ENCODE peak calls at places on chromosome 19, in six cellular contexts. W is kidney, Z is upper lobe of right lung, J is endothelial cell, D is MCF 10A, I is MM.1S. O is an unnamed sample.

GRCh38 chr19:23241433-23241832 is 8.8 kb downstream of the ZNF724 start:
- DNase-seq in D (no peak), J (no peak), W (no peak), Z (no peak), I (no peak), O (no peak)

GRCh38 chr19:1746401-1747284 is 6.7 kb upstream of the ONECUT3 start:
- DNase-seq in I (no peak), W (peak), Z (no peak), D (peak), J (no peak), O (no peak)

GRCh38 chr19:14410054-14410774 is 8.9 kb downstream of the DDX39A start:
- DNase-seq in W (no peak), Z (no peak), D (no peak), J (no peak), I (no peak), O (peak)

GRCh38 chr19:15169541-15170285 is 31.1 kb downstream of the NOTCH3 start:
- DNase-seq in I (no peak), W (no peak), D (no peak), J (no peak), Z (no peak), O (no peak)

GRCh38 chr19:12626958-12627357 is 16.2 kb downstream of the ZNF791 start:
- DNase-seq in D (no peak), I (no peak), J (no peak), W (no peak), Z (peak), O (no peak)

GRCh38 chr19:35347171-35347929 is at the start of gene FFAR1:
- DNase-seq in Z (peak), I (no peak), J (no peak), D (no peak), W (peak), O (peak)

GRCh38 chr19:35334064-35334753 is 5.2 kb downstream of the CD22 start:
- DNase-seq in W (peak), J (no peak), Z (no peak), D (no peak), I (no peak), O (no peak)

GRCh38 chr19:44003461-44004134 is 841 bp downstream of the ZNF230 start:
- DNase-seq in I (peak), J (no peak), W (peak), Z (peak), D (peak), O (no peak)

GRCh38 chr19:30180691-30181090 is 191.5 kb upstream of the ZNF536 start:
- DNase-seq in J (no peak), Z (no peak), D (no peak), I (no peak), W (no peak), O (no peak)

GRCh38 chr19:35856546-35857149 is at the start of gene KIRREL2:
- DNase-seq in J (peak), D (no peak), I (no peak), W (no peak), Z (no peak), O (no peak)

GRCh38 chr19:41546386-41546789 is 29.6 kb upstream of the CEACAM21 start:
- DNase-seq in Z (no peak), J (no peak), D (no peak), W (no peak), I (peak), O (no peak)

GRCh38 chr19:8576273-8576993 is 809 bp downstream of the MYO1F start:
- DNase-seq in J (no peak), Z (no peak), W (no peak), I (no peak), D (no peak), O (no peak)

GRCh38 chr19:32566246-32566830 is 14.7 kb upstream of the PDCD5 start:
- DNase-seq in W (no peak), I (no peak), Z (no peak), J (no peak), D (no peak), O (no peak)

GRCh38 chr19:58569943-58570670 is 3.0 kb downstream of the MZF1 start:
- DNase-seq in D (no peak), I (no peak), W (peak), Z (peak), J (no peak), O (peak)

DNA sequence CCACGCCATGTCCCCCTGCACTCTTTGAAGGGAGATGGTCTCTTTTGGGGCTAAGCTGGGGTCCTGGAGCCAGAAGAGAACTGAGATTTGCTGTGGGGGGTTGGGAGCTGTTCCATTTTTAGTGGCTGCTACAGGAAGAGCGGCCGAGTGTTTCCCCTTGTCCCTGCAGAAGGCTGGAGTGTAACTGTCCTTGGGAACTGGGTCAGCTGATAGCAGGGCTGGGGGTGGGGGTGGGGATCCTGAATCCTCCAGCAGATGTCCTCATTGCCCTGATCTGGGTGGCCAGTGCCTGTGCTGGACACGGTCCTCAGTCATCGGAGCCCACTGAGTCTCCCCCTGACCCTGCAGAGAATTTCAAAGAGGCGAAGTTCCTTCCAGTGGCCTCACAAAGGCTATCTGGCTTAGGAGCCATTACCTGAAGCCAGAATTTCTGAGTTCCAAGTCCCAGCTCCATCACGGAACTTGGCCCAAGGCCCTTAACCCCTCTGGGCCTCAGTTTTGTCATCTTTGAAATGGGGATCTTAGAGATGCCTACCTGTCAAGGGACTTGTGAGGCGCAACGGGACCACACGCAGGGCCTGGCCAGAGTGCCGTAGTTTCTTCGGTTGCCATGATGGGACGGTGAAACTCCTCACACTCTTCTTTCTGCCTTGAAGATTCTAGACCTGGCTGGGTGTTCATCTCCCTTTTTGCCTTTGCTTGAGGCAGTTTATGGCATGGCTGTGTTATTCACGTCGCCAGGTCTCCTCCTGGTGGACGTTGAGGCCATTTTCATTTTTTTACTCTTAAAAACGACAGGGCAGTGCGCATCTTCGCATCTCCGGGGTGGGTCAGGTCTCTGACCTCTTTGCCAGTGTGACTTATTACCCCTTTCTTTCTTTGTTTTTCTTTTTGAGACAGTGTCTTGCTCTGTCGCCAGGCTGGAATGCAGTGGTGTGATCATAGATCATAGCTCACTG is 51.9 kb downstream of the DNM2 start:
- DNase-seq in W (no peak), D (peak), Z (no peak), J (peak), I (no peak), O (no peak)
- TF ChIP-seq CTCF in W (peak), D (no peak), Z (peak), J (peak), I (no peak), O (no peak)

GRCh38 chr19:5826531-5827341 is 12.8 kb downstream of the FUT6 start:
- DNase-seq in D (peak), J (no peak), I (peak), Z (peak), W (peak), O (no peak)
- TF ChIP-seq CTCF in D (peak), J (no peak), I (peak), Z (no peak), W (peak), O (no peak)

DNA sequence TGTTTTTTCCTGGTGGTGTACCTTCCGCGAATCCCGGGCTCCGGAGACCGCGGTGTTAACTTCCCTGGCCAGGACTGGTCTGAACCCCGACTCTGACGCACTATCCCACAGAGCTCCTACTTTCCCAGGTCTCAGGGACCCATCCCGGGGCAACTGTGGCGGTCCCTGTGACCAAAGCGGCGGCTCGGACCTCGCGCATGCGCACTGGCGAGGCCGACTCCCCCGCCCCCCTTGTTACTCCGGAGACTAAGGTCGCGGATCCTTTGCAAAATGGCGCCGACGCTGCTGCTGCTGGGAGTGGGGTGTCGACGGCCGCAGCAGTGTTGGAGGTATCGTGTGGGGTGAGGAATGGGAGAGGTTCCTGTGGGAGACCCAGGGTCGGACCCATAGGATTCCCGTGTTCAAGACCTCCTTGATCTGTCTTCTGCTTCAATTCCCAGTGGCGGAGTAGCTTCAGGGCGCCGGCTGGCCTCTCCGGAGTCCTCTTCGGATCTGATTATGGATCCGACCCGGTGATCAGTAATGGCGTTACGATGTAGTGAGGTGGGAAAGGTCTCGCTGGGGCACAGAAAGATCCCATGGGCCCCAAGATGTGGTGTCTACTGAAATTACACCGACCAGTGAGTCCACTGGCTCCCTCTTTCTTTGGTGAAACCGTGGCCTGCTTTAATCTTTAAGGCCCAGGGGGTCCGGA is 66.6 kb upstream of the ZNF527 start:
- DNase-seq in J (no peak), I (no peak), Z (no peak), W (peak), D (no peak), O (no peak)
- TF ChIP-seq CTCF in J (no peak), I (no peak), Z (no peak), W (no peak), D (no peak), O (no peak)

GRCh38 chr19:51808333-51808986 is 13.5 kb downstream of the FPR3 start:
- DNase-seq in D (peak), J (no peak), Z (no peak), I (no peak), W (no peak), O (no peak)
- TF ChIP-seq CTCF in D (peak), J (no peak), Z (no peak), I (no peak), W (no peak), O (no peak)

DNA sequence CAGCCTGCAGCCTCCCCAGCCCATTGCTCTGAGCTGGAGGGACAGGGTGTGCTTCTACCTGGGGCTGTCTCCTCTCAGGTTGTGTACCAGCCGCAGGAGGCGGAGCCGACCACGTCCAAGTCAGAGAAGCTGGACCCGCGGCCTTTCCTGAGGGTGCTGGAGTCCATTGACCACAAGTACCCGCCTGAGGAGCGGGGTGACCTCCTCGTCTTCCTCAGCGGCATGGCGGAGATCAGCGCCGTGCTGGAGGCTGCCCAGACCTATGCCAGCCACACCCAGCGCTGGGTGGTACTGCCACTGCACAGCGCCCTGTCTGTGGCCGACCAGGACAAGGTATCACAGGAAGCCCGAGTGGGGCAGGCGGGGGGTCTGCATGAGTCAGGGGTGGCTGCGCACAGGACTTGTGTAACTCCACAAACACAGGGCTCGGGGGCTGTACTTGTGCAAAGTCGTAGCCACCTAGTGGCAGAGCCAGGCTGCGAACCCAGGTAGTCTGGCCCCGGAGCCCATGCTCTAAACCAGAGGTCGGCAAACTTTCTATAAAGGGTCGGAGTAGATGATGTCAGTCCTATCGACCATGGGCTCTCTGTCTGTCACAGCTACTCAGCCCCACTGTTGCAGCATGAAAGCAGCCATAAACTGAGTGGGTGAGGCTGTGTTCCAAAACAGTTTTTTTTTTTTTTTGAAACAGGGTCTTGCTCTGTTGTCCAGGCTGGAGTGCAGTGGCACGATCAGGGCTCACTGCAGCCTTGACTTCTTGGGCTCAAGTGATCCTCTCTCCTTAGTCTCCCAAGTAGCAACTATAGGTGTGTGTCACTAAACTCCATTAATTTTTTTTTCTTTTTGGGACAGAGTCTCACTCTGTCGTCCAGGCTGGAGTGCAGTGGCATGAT is 8.9 kb downstream of the DHX34 start:
- DNase-seq in D (no peak), I (no peak), Z (no peak), W (peak), J (peak), O (no peak)
- TF ChIP-seq CTCF in D (no peak), I (peak), Z (no peak), W (no peak), J (peak), O (no peak)

GRCh38 chr19:5828661-5829566 is 10.6 kb downstream of the FUT6 start:
- DNase-seq in J (no peak), D (no peak), I (no peak), Z (no peak), W (no peak), O (no peak)
- TF ChIP-seq CTCF in J (no peak), D (no peak), I (no peak), Z (no peak), W (no peak), O (no peak)

GRCh38 chr19:40225440-40226305 is 816 bp downstream of the CCNP start:
- DNase-seq in J (no peak), W (no peak), Z (no peak), D (no peak), I (peak), O (no peak)
- TF ChIP-seq CTCF in J (no peak), W (no peak), Z (no peak), D (no peak), I (peak), O (no peak)

GRCh38 chr19:33664744-33665143 is 43.0 kb downstream of the CHST8 start:
- DNase-seq in D (no peak), W (no peak), J (no peak), I (no peak), Z (no peak), O (no peak)
- TF ChIP-seq CTCF in D (no peak), W (no peak), J (no peak), I (no peak), Z (no peak), O (no peak)

GRCh38 chr19:55674459-55674840 is 576 bp upstream of the EPN1 start:
- DNase-seq in I (no peak), Z (no peak), D (no peak), J (no peak), W (no peak), O (no peak)

GRCh38 chr19:55675661-55676354 is 782 bp downstream of the EPN1 start:
- DNase-seq in J (no peak), W (no peak), D (no peak), Z (no peak), I (peak), O (no peak)

GRCh38 chr19:55676384-55676783 is 1.4 kb downstream of the EPN1 start:
- DNase-seq in W (no peak), J (no peak), Z (no peak), D (no peak), I (no peak), O (no peak)

GRCh38 chr19:55673889-55674288 is 1.1 kb upstream of the EPN1 start:
- DNase-seq in W (peak), I (no peak), D (no peak), J (no peak), Z (no peak), O (no peak)

DNA sequence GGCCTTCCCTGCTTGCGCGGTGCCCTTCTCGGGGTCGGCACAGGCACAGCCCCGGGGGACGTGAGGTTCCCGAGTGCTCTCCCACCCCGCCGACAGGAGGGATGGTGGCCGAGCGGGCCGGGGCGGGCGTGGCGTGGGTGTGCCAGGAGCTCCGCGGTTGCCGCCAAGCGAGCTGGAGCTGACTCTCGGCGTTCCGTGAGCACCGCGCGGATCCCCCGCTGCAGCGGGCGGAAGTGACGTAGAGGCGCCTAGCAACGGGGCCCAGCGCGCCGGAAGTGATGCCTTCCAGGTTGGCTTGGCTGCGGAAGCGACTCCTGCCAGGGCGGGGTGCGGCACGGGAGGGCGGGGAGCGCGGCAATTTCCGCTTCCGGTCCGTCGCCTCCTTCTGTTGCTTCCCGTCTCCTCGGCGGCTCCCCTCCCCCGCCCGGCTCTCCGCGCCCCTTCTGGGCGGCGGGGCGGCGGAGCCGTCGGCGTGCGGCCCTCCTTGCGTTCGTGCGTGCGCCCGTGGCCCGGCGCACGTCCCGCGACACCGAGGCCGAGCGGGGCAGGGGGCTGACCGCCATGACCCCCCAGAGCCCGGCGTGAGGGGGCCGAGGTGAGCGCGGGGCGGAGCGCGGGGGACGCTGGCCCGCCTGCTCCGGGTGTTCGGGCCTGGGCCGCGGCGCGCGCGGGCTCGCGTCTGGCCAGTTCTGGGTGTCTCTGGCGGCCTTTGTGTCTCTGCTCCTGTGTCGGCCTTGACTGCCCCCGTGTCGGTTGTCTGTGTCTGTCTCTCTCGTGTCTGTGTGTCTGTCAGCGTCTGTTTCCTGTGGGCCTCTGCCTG is at the start of gene EPN1:
- DNase-seq in J (peak), Z (peak), D (peak), I (peak), W (peak), O (peak)
- TF ChIP-seq CTCF in J (no peak), Z (no peak), D (no peak), I (no peak), W (no peak), O (no peak)

DNA sequence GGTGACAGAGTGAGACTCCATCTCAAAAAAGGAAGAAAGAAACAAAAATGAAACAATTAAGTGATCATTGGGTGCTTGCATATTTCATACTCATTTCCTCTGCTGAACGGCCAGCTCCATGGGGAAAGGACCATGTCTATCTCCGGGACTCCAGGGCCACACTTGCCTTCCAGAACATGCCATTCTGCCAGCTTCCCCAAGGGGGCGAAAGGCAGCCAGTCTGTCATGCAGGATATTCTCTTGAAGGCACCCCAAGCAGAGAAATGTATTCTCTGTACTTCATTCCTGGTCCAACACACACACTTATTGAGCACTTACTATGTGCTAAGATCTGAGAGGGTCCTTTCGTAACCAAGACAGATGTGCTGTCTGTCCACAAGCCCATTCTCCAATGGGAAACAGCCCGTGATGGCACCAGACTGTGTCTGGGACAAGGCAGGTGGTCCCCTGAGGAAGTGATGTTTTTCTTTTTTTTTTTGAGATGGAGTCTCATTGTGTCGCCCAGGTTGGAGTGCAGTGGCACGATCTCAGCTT is 10.2 kb upstream of the CARM1 start:
- DNase-seq in W (no peak), J (peak), D (peak), I (no peak), Z (no peak), O (no peak)
- TF ChIP-seq CTCF in W (peak), J (peak), D (no peak), I (peak), Z (peak), O (peak)

O was measured in natural killer cell.